ENCODE peak calls at places on chromosomes 6 and 20, in eight cellular contexts. C is right atrium auricular region, X is cardiac muscle cell, U is heart left ventricle, O is upper lobe of right lung, E is psoas muscle, R is aorta, J is lung. P is an unnamed sample. For H3K4me1 and H3K36me3, the result is how much of the 10 kb centered on the place peaks cover.

GRCh38 chr20:63877755-63878470 is 12.8 kb downstream of the TPD52L2 start:
- DNase-seq in C (no peak), O (no peak), U (no peak), E (peak), J (no peak), X (no peak), R (no peak), P (no peak)

GRCh38 chr6:105028898-105029297 is 72.0 kb downstream of the LIN28B start:
- DNase-seq in X (no peak), C (no peak), O (no peak), J (no peak), E (no peak), R (no peak), U (no peak), P (no peak)

GRCh38 chr6:18314317-18314997 is 50.1 kb upstream of the DEK start:
- DNase-seq in X (no peak), O (no peak), C (no peak), J (no peak), E (no peak), U (no peak), R (no peak), P (no peak)

GRCh38 chr6:134357110-134357509 is 39.2 kb upstream of the SGK1 start:
- DNase-seq in O (no peak), E (no peak), J (no peak), C (no peak), R (no peak), U (no peak), X (no peak), P (no peak)

GRCh38 chr20:46056970-46057855 is 28.2 kb downstream of the SLC12A5 start:
- DNase-seq in U (peak), R (peak), J (no peak), C (peak), E (peak), O (no peak), X (peak), P (peak)

GRCh38 chr6:10322991-10323390 is 91.9 kb downstream of the TFAP2A start:
- DNase-seq in R (no peak), O (no peak), C (no peak), X (no peak), J (no peak), E (no peak), U (no peak), P (no peak)

GRCh38 chr6:87731818-87732661 is 30.0 kb upstream of the AKIRIN2 start:
- DNase-seq in X (no peak), J (peak), U (peak), R (peak), E (peak), C (peak), O (peak), P (no peak)

GRCh38 chr6:3884007-3884745 is 35.0 kb downstream of the FAM50B start:
- DNase-seq in O (no peak), J (no peak), C (no peak), U (no peak), R (no peak), X (no peak), E (no peak), P (no peak)

GRCh38 chr20:8740265-8740664 is 328.6 kb upstream of the PLCB4 start:
- DNase-seq in X (no peak), R (no peak), U (no peak), J (no peak), C (no peak), O (no peak), E (no peak), P (no peak)

GRCh38 chr20:38224534-38224933 is 36.0 kb downstream of the KIAA1755 start:
- DNase-seq in J (no peak), R (peak), O (no peak), C (no peak), U (no peak), E (no peak), X (no peak), P (no peak)

GRCh38 chr6:88263591-88263990 is 97.4 kb upstream of the CNR1 start:
- DNase-seq in R (no peak), J (no peak), X (peak), O (no peak), C (no peak), E (no peak), U (no peak), P (no peak)

GRCh38 chr6:157280153-157280552 is 43.2 kb downstream of the TMEM242 start:
- DNase-seq in U (no peak), E (no peak), X (no peak), C (no peak), J (no peak), R (no peak), O (no peak), P (no peak)

GRCh38 chr20:53154540-53154939 is 182.4 kb downstream of the TSHZ2 start:
- DNase-seq in U (no peak), R (no peak), O (no peak), E (no peak), J (no peak), X (no peak), C (no peak), P (no peak)

GRCh38 chr6:8193541-8193940 is 91.2 kb upstream of the EEF1E1 start:
- DNase-seq in X (no peak), C (no peak), U (no peak), E (no peak), J (no peak), R (no peak), O (no peak), P (no peak)

GRCh38 chr6:158536891-158537798 is 22.7 kb upstream of the TMEM181 start:
- DNase-seq in R (no peak), C (no peak), O (peak), E (no peak), J (peak), X (peak), U (peak), P (peak)

GRCh38 chr20:38731738-38732113 is 7.4 kb downstream of the SLC32A1 start:
- DNase-seq in C (no peak), O (no peak), U (no peak), X (no peak), R (no peak), J (no peak), E (no peak), P (no peak)

GRCh38 chr6:137731960-137732616 is 135.0 kb upstream of the TNFAIP3 start:
- DNase-seq in R (no peak), O (no peak), C (no peak), X (no peak), E (no peak), J (no peak), U (no peak), P (no peak)

GRCh38 chr6:53629862-53630532 is 35.6 kb downstream of the KLHL31 start:
- DNase-seq in J (no peak), C (no peak), O (no peak), E (no peak), R (no peak), U (no peak), X (no peak), P (no peak)

GRCh38 chr6:8705435-8706020 is 270.2 kb upstream of the SLC35B3 start:
- DNase-seq in U (no peak), E (no peak), X (peak), J (no peak), R (no peak), O (no peak), C (no peak), P (no peak)

GRCh38 chr6:21173678-21174077 is 419.9 kb upstream of the SOX4 start:
- DNase-seq in E (no peak), O (no peak), C (no peak), X (no peak), R (no peak), U (no peak), J (no peak), P (no peak)

GRCh38 chr6:30037182-30037788 is 23.8 kb upstream of the POLR1H start:
- DNase-seq in U (no peak), C (no peak), O (no peak), R (no peak), X (peak), J (no peak), E (no peak), P (no peak)

GRCh38 chr6:139520321-139520768 is 145.9 kb upstream of the CITED2 start:
- DNase-seq in E (no peak), C (no peak), O (no peak), X (no peak), U (no peak), R (no peak), J (no peak), P (no peak)

GRCh38 chr6:139521338-139521737 is 146.9 kb upstream of the CITED2 start:
- DNase-seq in C (no peak), R (no peak), E (no peak), U (no peak), X (no peak), J (no peak), O (no peak), P (no peak)

GRCh38 chr6:139525415-139525814 is 151.0 kb upstream of the CITED2 start:
- DNase-seq in X (no peak), E (no peak), O (no peak), C (no peak), J (no peak), R (no peak), U (no peak), P (no peak)

GRCh38 chr6:139522471-139523220 is 148.2 kb upstream of the CITED2 start:
- DNase-seq in X (no peak), J (no peak), U (no peak), O (no peak), R (no peak), E (no peak), C (no peak), P (no peak)

GRCh38 chr6:139523986-139524385 is 149.5 kb upstream of the CITED2 start:
- DNase-seq in J (no peak), C (no peak), O (no peak), U (no peak), X (no peak), E (no peak), R (no peak), P (no peak)
- H3K4me3 ChIP-seq in J (no peak), C (no peak), O (no peak), U (no peak), X (no peak), E (no peak), R (no peak), P (no peak)

GRCh38 chr6:159832941-159833340 is 32.9 kb downstream of the PNLDC1 start:
- DNase-seq in O (no peak), U (no peak), C (no peak), E (no peak), R (no peak), J (no peak), X (no peak), P (no peak)
- H3K4me1 ChIP-seq in O (under half), U (under half), C (under half), E (under half), R (under half), J (under half), X (under half), P (under half)

GRCh38 chr6:47545223-47545622 is 67.6 kb downstream of the CD2AP start:
- DNase-seq in R (no peak), U (no peak), J (no peak), E (no peak), X (no peak), C (no peak), O (no peak), P (no peak)
- H3K36me3 ChIP-seq in R (under half), U (under half), J (under half), E (under half), X (under half), C (under half), O (under half), P (under half)

GRCh38 chr6:97282238-97282725 is 734 bp downstream of the MMS22L start:
- DNase-seq in O (no peak), E (no peak), X (peak), R (no peak), C (no peak), J (no peak), U (no peak), P (no peak)

GRCh38 chr6:97282726-97283617 is at the start of gene MMS22L:
- DNase-seq in X (peak), J (peak), O (peak), E (peak), R (peak), U (peak), C (peak), P (peak)

GRCh38 chr6:97275809-97276208 is 7.2 kb downstream of the MMS22L start:
- DNase-seq in O (no peak), C (no peak), J (no peak), X (no peak), R (no peak), E (no peak), U (no peak), P (no peak)

GRCh38 chr6:97280766-97281165 is 2.2 kb downstream of the MMS22L start:
- DNase-seq in R (no peak), U (no peak), E (no peak), O (no peak), J (no peak), C (no peak), X (no peak), P (no peak)
- H3K4me3 ChIP-seq in R (no peak), U (no peak), E (no peak), O (no peak), J (no peak), C (no peak), X (no peak), P (peak)

GRCh38 chr6:44011350-44011925 is 115.8 kb downstream of the MRPL14 start:
- DNase-seq in U (no peak), C (no peak), R (no peak), X (no peak), J (no peak), O (no peak), E (no peak), P (no peak)

GRCh38 chr6:44012078-44012493 is 115.2 kb downstream of the MRPL14 start:
- DNase-seq in R (peak), O (peak), J (no peak), U (no peak), C (no peak), X (no peak), E (no peak), P (no peak)

GRCh38 chr6:44009425-44010321 is 117.6 kb downstream of the MRPL14 start:
- DNase-seq in X (no peak), J (no peak), U (no peak), O (peak), R (peak), C (no peak), E (no peak), P (no peak)

GRCh38 chr6:44008821-44009370 is 118.4 kb downstream of the MRPL14 start:
- DNase-seq in O (peak), C (no peak), X (no peak), E (no peak), U (no peak), J (no peak), R (peak), P (no peak)

GRCh38 chr6:44010411-44011349 is 116.6 kb downstream of the MRPL14 start:
- DNase-seq in E (peak), C (no peak), J (no peak), U (peak), R (peak), X (peak), O (peak), P (no peak)
- H3K4me1 ChIP-seq in E (under half), C (under half), J (under half), U (under half), R (under half), X (under half), O (under half), P (under half)

GRCh38 chr20:47282864-47283263 is 73.6 kb downstream of the ZMYND8 start:
- DNase-seq in U (no peak), X (no peak), R (no peak), J (no peak), E (no peak), O (no peak), C (no peak), P (no peak)
- H3K36me3 ChIP-seq in U (half or more), X (under half), R (under half), J (under half), E (half or more), O (half or more), C (half or more), P (half or more)

GRCh38 chr6:15252205-15252604 is 6.3 kb downstream of the JARID2 start:
- DNase-seq in R (no peak), C (no peak), J (no peak), U (no peak), E (no peak), O (no peak), X (no peak), P (no peak)

GRCh38 chr6:15255481-15256414 is 9.9 kb downstream of the JARID2 start:
- DNase-seq in J (no peak), U (no peak), R (no peak), E (no peak), C (no peak), O (no peak), X (no peak), P (no peak)

GRCh38 chr6:15254074-15254975 is 8.5 kb downstream of the JARID2 start:
- DNase-seq in U (no peak), E (no peak), X (no peak), R (no peak), J (no peak), C (no peak), O (no peak), P (no peak)

GRCh38 chr6:15250440-15251168 is 4.7 kb downstream of the JARID2 start:
- DNase-seq in E (no peak), C (no peak), U (no peak), O (no peak), X (no peak), J (no peak), R (no peak), P (no peak)

GRCh38 chr6:15253107-15254073 is 7.5 kb downstream of the JARID2 start:
- DNase-seq in X (no peak), R (no peak), U (no peak), C (no peak), J (no peak), E (no peak), O (no peak), P (no peak)
- H3K4me3 ChIP-seq in X (no peak), R (no peak), U (no peak), C (no peak), J (no peak), E (no peak), O (no peak), P (no peak)

DNA sequence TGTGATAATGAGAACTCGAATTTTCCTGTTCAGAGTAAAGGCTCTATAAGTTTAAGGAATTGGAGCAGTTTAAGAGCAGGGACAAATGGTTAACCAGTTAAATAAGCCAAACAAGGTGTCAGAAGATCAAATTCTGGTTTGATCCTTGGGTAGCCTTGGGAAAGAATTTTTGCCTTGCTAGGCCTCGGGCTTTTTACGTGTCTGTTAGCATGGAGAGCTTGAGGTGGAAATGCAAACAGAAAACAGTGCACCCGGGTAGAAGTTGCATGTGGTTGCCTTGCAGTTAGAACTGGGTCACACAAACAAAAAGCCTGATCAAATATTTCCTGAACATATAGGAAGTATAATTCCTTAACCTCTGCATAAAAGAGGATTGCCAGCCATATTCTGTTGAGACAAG is 58.3 kb downstream of the RIN2 start:
- DNase-seq in X (no peak), J (no peak), E (no peak), C (no peak), O (no peak), R (no peak), U (no peak), P (no peak)
- H3K4me1 ChIP-seq in X (under half), J (under half), E (under half), C (under half), O (under half), R (under half), U (half or more), P (under half)

P was measured in HAP-1.